ENCODE peak calls at places on chromosome 3, in six cellular contexts. V is sigmoid colon; B is stimulated activated CD8-positive, alpha-beta memory T cell treated with anti-CD3 and anti-CD28 coated beads, Interleukin-12 subunit alpha, Interleukin-12 subunit beta, amount 100 ng/mL, for 4 hours; K is SHP77; I is central memory CD4-positive, alpha-beta T cell; W is adrenal gland. R is an unnamed sample.

GRCh38 chr3:195883801-195884200 is 24.6 kb downstream of the TNK2 start:
- DNase-seq in V (no peak), B (no peak), K (no peak), I (no peak), W (no peak), R (no peak)

GRCh38 chr3:187025254-187025655 is 94.9 kb downstream of the ST6GAL1 start:
- DNase-seq in V (no peak), B (no peak), K (no peak), I (peak), W (no peak), R (peak)

GRCh38 chr3:52600258-52600657 is 63.9 kb downstream of the UQCC5 start:
- DNase-seq in V (no peak), B (no peak), K (no peak), I (no peak), W (no peak), R (no peak)

GRCh38 chr3:175207361-175207760 is 348.2 kb downstream of the NAALADL2 start:
- DNase-seq in V (no peak), B (no peak), K (no peak), I (no peak), W (no peak), R (no peak)

GRCh38 chr3:120180731-120181412 is 86.6 kb upstream of the GSK3B start:
- DNase-seq in V (no peak), B (no peak), K (no peak), I (no peak), W (no peak), R (no peak)

GRCh38 chr3:55877703-55878102 is 390.6 kb upstream of the WNT5A start:
- DNase-seq in V (no peak), B (no peak), K (no peak), I (no peak), W (no peak), R (no peak)

GRCh38 chr3:82080792-82081191 is 319.3 kb upstream of the GBE1 start:
- DNase-seq in V (no peak), B (no peak), K (no peak), I (no peak), W (no peak), R (no peak)

GRCh38 chr3:156764761-156765160 is 61.4 kb upstream of the LEKR1 start:
- DNase-seq in V (no peak), B (no peak), K (no peak), I (no peak), W (no peak), R (no peak)

GRCh38 chr3:13891492-13892073 is 11.7 kb upstream of the WNT7A start:
- DNase-seq in V (no peak), B (no peak), K (peak), I (no peak), W (no peak), R (no peak)

GRCh38 chr3:122942937-122943827 is 84.4 kb downstream of the SEMA5B start:
- DNase-seq in V (no peak), B (no peak), K (peak), I (no peak), W (peak), R (no peak)

GRCh38 chr3:128188326-128188725 is 35.0 kb downstream of the EEFSEC start:
- DNase-seq in V (no peak), B (no peak), K (no peak), I (no peak), W (no peak), R (no peak)

GRCh38 chr3:58173029-58173669 is 37.6 kb downstream of the DNASE1L3 start:
- DNase-seq in V (no peak), B (no peak), K (peak), I (no peak), W (no peak), R (no peak)

GRCh38 chr3:189144645-189145044 is 27.1 kb upstream of the TPRG1 start:
- DNase-seq in V (no peak), B (no peak), K (peak), I (peak), W (no peak), R (peak)

GRCh38 chr3:169634618-169635236 is 28.8 kb downstream of the MECOM start:
- DNase-seq in V (no peak), B (no peak), K (no peak), I (no peak), W (no peak), R (no peak)

GRCh38 chr3:46293035-46293724 is 50.9 kb downstream of the CCR3 start:
- DNase-seq in V (no peak), B (no peak), K (no peak), I (no peak), W (no peak), R (no peak)

GRCh38 chr3:42999212-42999611 is 20.1 kb downstream of the GASK1A start:
- DNase-seq in V (no peak), B (no peak), K (no peak), I (no peak), W (no peak), R (no peak)

GRCh38 chr3:173009410-173009809 is 131.6 kb downstream of the SPATA16 start:
- DNase-seq in V (no peak), B (no peak), K (peak), I (no peak), W (no peak), R (no peak)

GRCh38 chr3:197555281-197556261 is at the start of gene BDH1:
- DNase-seq in V (no peak), B (peak), K (peak), I (peak), W (peak), R (peak)

GRCh38 chr3:9503283-9503682 is 50.3 kb downstream of the LHFPL4 start:
- DNase-seq in V (peak), B (peak), K (peak), I (peak), W (peak), R (peak)

GRCh38 chr3:159765025-159765859 is 223.4 kb upstream of the IL12A start:
- DNase-seq in V (peak), B (no peak), K (peak), I (no peak), W (peak), R (no peak)